ENCODE peak calls at places on chromosomes 3 and 15, in eight cellular contexts. N is astrocyte of the spinal cord, J is CD14-positive monocyte, S is testis, A is GM13977, B is tibial nerve, G is fibroblast of mammary gland, O is AG04450. D is an unnamed sample.

GRCh38 chr15:59062985-59063384 is 42.0 kb upstream of the CCNB2 start:
- DNase-seq in N (no peak), J (no peak), S (no peak), A (no peak), B (no peak), G (peak), O (no peak), D (no peak)

GRCh38 chr3:72317491-72317890 is 530.8 kb downstream of the SHQ1 start:
- DNase-seq in N (no peak), J (no peak), S (no peak), A (no peak), B (no peak), G (no peak), O (no peak), D (no peak)

GRCh38 chr3:58272891-58273290 is 33.2 kb upstream of the RPP14 start:
- DNase-seq in N (peak), J (no peak), S (no peak), A (no peak), B (no peak), G (peak), O (no peak), D (no peak)

GRCh38 chr3:10835406-10835805 is 19.4 kb downstream of the SLC6A11 start:
- DNase-seq in N (no peak), J (no peak), S (no peak), A (no peak), B (no peak), G (no peak), O (no peak), D (no peak)

GRCh38 chr3:184231671-184232070 is 2.3 kb downstream of the VWA5B2 start:
- DNase-seq in N (peak), J (no peak), S (no peak), A (peak), B (no peak), G (no peak), O (no peak), D (no peak)

GRCh38 chr3:128488995-128489859 is 3.8 kb downstream of the GATA2 start:
- DNase-seq in N (no peak), J (no peak), S (no peak), A (no peak), B (no peak), G (no peak), O (no peak), D (no peak)

GRCh38 chr3:105458518-105459215 is 92.0 kb downstream of the ALCAM start:
- DNase-seq in N (peak), J (no peak), S (no peak), A (no peak), B (no peak), G (peak), O (no peak), D (no peak)

GRCh38 chr3:14418670-14419250 is 16.4 kb downstream of the SLC6A6 start:
- DNase-seq in N (no peak), J (peak), S (no peak), A (no peak), B (no peak), G (no peak), O (no peak), D (no peak)

GRCh38 chr3:63662500-63662899 is 10.0 kb downstream of the SNTN start:
- DNase-seq in N (no peak), J (no peak), S (no peak), A (no peak), B (no peak), G (peak), O (no peak), D (no peak)

GRCh38 chr15:88661041-88661765 is 22.4 kb downstream of the ISG20 start:
- DNase-seq in N (no peak), J (no peak), S (peak), A (no peak), B (no peak), G (peak), O (no peak), D (no peak)

GRCh38 chr15:42371125-42371524 is 11.8 kb downstream of the CAPN3 start:
- DNase-seq in N (no peak), J (peak), S (no peak), A (no peak), B (no peak), G (peak), O (no peak), D (no peak)
- TF ChIP-seq CTCF in N (no peak), J (peak), S (no peak), A (no peak), B (no peak), G (peak), O (peak), D (no peak)

DNA sequence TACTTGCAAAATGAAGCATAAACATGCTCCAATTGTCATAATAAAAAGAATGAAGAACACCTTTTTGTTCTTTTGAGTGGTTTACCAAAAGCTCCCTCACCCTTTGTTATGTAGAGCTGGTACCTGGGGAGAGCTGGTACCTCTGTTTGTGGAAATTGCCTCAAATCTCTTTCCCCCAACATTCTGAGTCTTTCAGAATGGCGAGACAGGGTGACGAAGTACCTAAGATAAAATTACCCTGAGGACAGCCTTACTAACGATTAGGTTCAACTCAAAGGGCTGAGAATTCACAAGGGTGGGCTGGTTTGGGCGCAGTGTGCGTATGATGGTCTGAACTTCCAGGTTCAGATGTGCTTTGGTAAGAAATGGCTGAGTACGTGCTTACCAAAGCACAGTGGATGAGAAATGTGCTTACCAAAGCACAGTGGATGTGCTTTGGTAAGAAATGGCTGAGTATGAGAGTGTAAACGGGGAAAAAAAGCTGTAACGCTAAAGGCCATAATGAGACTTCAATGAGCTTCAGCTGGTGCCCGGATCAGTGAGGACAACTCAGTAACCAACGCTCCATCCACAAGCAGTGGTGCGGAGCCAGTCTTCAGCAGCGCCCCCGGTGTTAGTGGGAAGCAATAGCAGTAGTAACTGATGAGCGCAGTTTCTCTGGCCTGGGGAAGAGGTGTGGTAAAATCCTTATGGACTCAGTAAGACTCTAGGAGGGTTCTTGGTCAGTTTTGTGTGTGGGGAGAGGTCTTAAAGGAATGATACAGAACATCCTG is 72.3 kb upstream of the LRIG1 start:
- DNase-seq in N (no peak), J (no peak), S (peak), A (no peak), B (no peak), G (no peak), O (no peak), D (no peak)
- TF ChIP-seq CTCF in N (peak), J (no peak), S (no peak), A (peak), B (no peak), G (peak), O (peak), D (no peak)

GRCh38 chr15:38652183-38652794 is 87.7 kb upstream of the RASGRP1 start:
- DNase-seq in N (no peak), J (no peak), S (no peak), A (no peak), B (no peak), G (no peak), O (no peak), D (no peak)

GRCh38 chr15:38650936-38651327 is 86.3 kb upstream of the RASGRP1 start:
- DNase-seq in N (no peak), J (no peak), S (no peak), A (no peak), B (no peak), G (no peak), O (no peak), D (no peak)

GRCh38 chr15:38651328-38652038 is 86.9 kb upstream of the RASGRP1 start:
- DNase-seq in N (no peak), J (no peak), S (no peak), A (no peak), B (no peak), G (no peak), O (no peak), D (no peak)

GRCh38 chr15:38648116-38648843 is 83.7 kb upstream of the RASGRP1 start:
- DNase-seq in N (no peak), J (no peak), S (no peak), A (no peak), B (no peak), G (no peak), O (no peak), D (no peak)

GRCh38 chr15:38650384-38650783 is 85.8 kb upstream of the RASGRP1 start:
- DNase-seq in N (no peak), J (no peak), S (no peak), A (no peak), B (no peak), G (no peak), O (no peak), D (no peak)
- TF ChIP-seq CTCF in N (no peak), J (no peak), S (no peak), A (no peak), B (no peak), G (no peak), O (no peak), D (no peak)

DNA sequence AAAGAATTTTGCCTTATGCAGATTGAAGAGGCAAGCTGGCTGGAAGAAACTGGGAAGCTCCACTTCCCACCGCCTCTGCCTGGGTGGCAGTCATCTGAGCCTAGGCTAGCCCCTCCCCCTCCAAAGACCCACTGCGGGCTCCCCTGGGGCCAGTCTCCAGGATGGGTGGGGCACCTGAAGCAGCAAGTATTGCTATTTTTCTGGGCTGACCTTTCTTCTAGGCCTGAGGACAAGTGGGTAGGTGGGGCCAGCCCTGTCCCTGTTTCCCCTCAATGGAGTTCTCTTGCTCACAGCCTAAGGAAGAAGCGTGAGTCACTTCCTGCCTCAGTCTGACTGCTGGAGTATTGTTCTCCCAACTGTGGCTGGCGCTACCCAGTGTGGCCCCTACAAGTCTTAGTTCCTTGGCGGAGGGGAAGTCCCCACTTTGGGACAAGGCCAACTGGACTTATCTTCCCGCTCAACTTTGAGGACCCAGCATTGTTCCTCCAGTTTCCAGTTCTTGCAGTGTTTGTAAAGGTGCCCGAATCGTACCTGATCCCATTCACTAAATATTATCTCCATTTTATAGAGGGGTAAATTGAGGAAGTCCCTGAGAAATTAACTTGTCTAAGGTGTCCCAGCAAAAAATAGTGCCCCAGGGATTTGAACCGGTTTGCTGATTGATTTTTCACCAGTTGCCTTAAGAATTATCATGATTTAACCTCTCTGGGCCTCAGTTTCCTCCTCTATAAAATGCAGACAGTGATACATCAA is 1.4 kb downstream of the FURIN start:
- DNase-seq in N (peak), J (peak), S (peak), A (no peak), B (peak), G (peak), O (no peak), D (no peak)
- TF ChIP-seq CTCF in N (no peak), J (no peak), S (no peak), A (no peak), B (no peak), G (no peak), O (no peak), D (no peak)

GRCh38 chr3:53159415-53160135 is 1.4 kb upstream of the PRKCD start:
- DNase-seq in N (no peak), J (no peak), S (no peak), A (no peak), B (no peak), G (no peak), O (no peak), D (no peak)
- TF ChIP-seq CTCF in N (no peak), J (no peak), S (no peak), A (no peak), B (no peak), G (no peak), O (no peak), D (no peak)

GRCh38 chr3:52787672-52788625 is 6.6 kb upstream of the ITIH3 start:
- DNase-seq in N (no peak), J (no peak), S (no peak), A (no peak), B (no peak), G (peak), O (no peak), D (no peak)
- TF ChIP-seq CTCF in N (no peak), J (no peak), S (no peak), A (no peak), B (no peak), G (no peak), O (no peak), D (no peak)

GRCh38 chr3:116259984-116260383 is 185.3 kb downstream of the LSAMP start:
- DNase-seq in N (no peak), J (no peak), S (no peak), A (no peak), B (no peak), G (no peak), O (no peak), D (no peak)
- TF ChIP-seq CTCF in N (no peak), J (no peak), S (no peak), A (no peak), B (no peak), G (no peak), O (no peak), D (no peak)

D was measured in D721Med.